ENCODE peak calls at places on chromosomes 3 and 15, in seven cellular contexts. One of them, this sample, is unnamed.

GRCh38 chr15:61327019-61327631 is 98.0 kb upstream of the RORA start:
- DNase-seq in GM12865: peak
- DNase-seq in KBM-7: no peak
- DNase-seq in EL: no peak
- DNase-seq in islet precursor cell: no peak
- DNase-seq in stimulated activated CD4-positive, alpha-beta T cell treated with anti-CD3 and anti-CD28 coated beads, Interleukin-12 subunit alpha, Interleukin-12 subunit beta, amount 100 ng/mL, for 24 hours: no peak
- DNase-seq in OCI-LY7: no peak
- DNase-seq in this sample: no peak

GRCh38 chr3:196991581-196992460 is 23.2 kb upstream of the PIGZ start:
- DNase-seq in GM12865: no peak
- DNase-seq in KBM-7: no peak
- DNase-seq in EL: no peak
- DNase-seq in islet precursor cell: peak
- DNase-seq in stimulated activated CD4-positive, alpha-beta T cell treated with anti-CD3 and anti-CD28 coated beads, Interleukin-12 subunit alpha, Interleukin-12 subunit beta, amount 100 ng/mL, for 24 hours: no peak
- DNase-seq in OCI-LY7: no peak
- DNase-seq in this sample: no peak

GRCh38 chr15:78421241-78421994 is 16.6 kb upstream of the IREB2 start:
- DNase-seq in GM12865: no peak
- DNase-seq in KBM-7: no peak
- DNase-seq in EL: peak
- DNase-seq in islet precursor cell: peak
- DNase-seq in stimulated activated CD4-positive, alpha-beta T cell treated with anti-CD3 and anti-CD28 coated beads, Interleukin-12 subunit alpha, Interleukin-12 subunit beta, amount 100 ng/mL, for 24 hours: no peak
- DNase-seq in OCI-LY7: no peak
- DNase-seq in this sample: no peak

GRCh38 chr3:140395134-140396075 is 282.5 kb upstream of the TRIM42 start:
- DNase-seq in GM12865: no peak
- DNase-seq in KBM-7: no peak
- DNase-seq in EL: no peak
- DNase-seq in islet precursor cell: no peak
- DNase-seq in stimulated activated CD4-positive, alpha-beta T cell treated with anti-CD3 and anti-CD28 coated beads, Interleukin-12 subunit alpha, Interleukin-12 subunit beta, amount 100 ng/mL, for 24 hours: no peak
- DNase-seq in OCI-LY7: no peak
- DNase-seq in this sample: no peak

GRCh38 chr3:46383211-46383945 is 12.6 kb downstream of the CCR5 start:
- DNase-seq in GM12865: no peak
- DNase-seq in KBM-7: no peak
- DNase-seq in EL: no peak
- DNase-seq in islet precursor cell: peak
- DNase-seq in stimulated activated CD4-positive, alpha-beta T cell treated with anti-CD3 and anti-CD28 coated beads, Interleukin-12 subunit alpha, Interleukin-12 subunit beta, amount 100 ng/mL, for 24 hours: no peak
- DNase-seq in OCI-LY7: peak
- DNase-seq in this sample: no peak

GRCh38 chr3:149657796-149658443 is at the start of gene WWTR1:
- DNase-seq in GM12865: peak
- DNase-seq in KBM-7: peak
- DNase-seq in EL: peak
- DNase-seq in islet precursor cell: peak
- DNase-seq in stimulated activated CD4-positive, alpha-beta T cell treated with anti-CD3 and anti-CD28 coated beads, Interleukin-12 subunit alpha, Interleukin-12 subunit beta, amount 100 ng/mL, for 24 hours: no peak
- DNase-seq in OCI-LY7: no peak
- DNase-seq in this sample: peak

GRCh38 chr15:99467861-99468460 is 97.8 kb upstream of the MEF2A start:
- DNase-seq in GM12865: no peak
- DNase-seq in KBM-7: no peak
- DNase-seq in EL: no peak
- DNase-seq in islet precursor cell: peak
- DNase-seq in stimulated activated CD4-positive, alpha-beta T cell treated with anti-CD3 and anti-CD28 coated beads, Interleukin-12 subunit alpha, Interleukin-12 subunit beta, amount 100 ng/mL, for 24 hours: no peak
- DNase-seq in OCI-LY7: no peak
- DNase-seq in this sample: no peak

GRCh38 chr3:24562874-24563273 is 68.2 kb upstream of the THRB start:
- DNase-seq in GM12865: peak
- DNase-seq in KBM-7: no peak
- DNase-seq in EL: no peak
- DNase-seq in islet precursor cell: no peak
- DNase-seq in stimulated activated CD4-positive, alpha-beta T cell treated with anti-CD3 and anti-CD28 coated beads, Interleukin-12 subunit alpha, Interleukin-12 subunit beta, amount 100 ng/mL, for 24 hours: no peak
- DNase-seq in OCI-LY7: no peak
- DNase-seq in this sample: no peak

GRCh38 chr3:121998030-121998580 is 23.9 kb downstream of the ILDR1 start:
- DNase-seq in GM12865: peak
- DNase-seq in KBM-7: peak
- DNase-seq in EL: peak
- DNase-seq in islet precursor cell: no peak
- DNase-seq in stimulated activated CD4-positive, alpha-beta T cell treated with anti-CD3 and anti-CD28 coated beads, Interleukin-12 subunit alpha, Interleukin-12 subunit beta, amount 100 ng/mL, for 24 hours: no peak
- DNase-seq in OCI-LY7: peak
- DNase-seq in this sample: no peak

GRCh38 chr15:46177219-46177618 is 542.4 kb downstream of the SQOR start:
- DNase-seq in GM12865: no peak
- DNase-seq in KBM-7: no peak
- DNase-seq in EL: no peak
- DNase-seq in islet precursor cell: no peak
- DNase-seq in stimulated activated CD4-positive, alpha-beta T cell treated with anti-CD3 and anti-CD28 coated beads, Interleukin-12 subunit alpha, Interleukin-12 subunit beta, amount 100 ng/mL, for 24 hours: no peak
- DNase-seq in OCI-LY7: no peak
- DNase-seq in this sample: no peak

GRCh38 chr3:184742676-184743135 is 30.8 kb upstream of the MAGEF1 start:
- DNase-seq in GM12865: no peak
- DNase-seq in KBM-7: no peak
- DNase-seq in EL: no peak
- DNase-seq in islet precursor cell: peak
- DNase-seq in stimulated activated CD4-positive, alpha-beta T cell treated with anti-CD3 and anti-CD28 coated beads, Interleukin-12 subunit alpha, Interleukin-12 subunit beta, amount 100 ng/mL, for 24 hours: no peak
- DNase-seq in OCI-LY7: no peak
- DNase-seq in this sample: peak

GRCh38 chr3:50549226-50549625 is 18.3 kb downstream of the C3orf18 start:
- DNase-seq in GM12865: no peak
- DNase-seq in KBM-7: no peak
- DNase-seq in EL: no peak
- DNase-seq in islet precursor cell: no peak
- DNase-seq in stimulated activated CD4-positive, alpha-beta T cell treated with anti-CD3 and anti-CD28 coated beads, Interleukin-12 subunit alpha, Interleukin-12 subunit beta, amount 100 ng/mL, for 24 hours: no peak
- DNase-seq in OCI-LY7: no peak
- DNase-seq in this sample: peak

GRCh38 chr3:62567097-62568021 is 194.0 kb upstream of the FEZF2 start:
- DNase-seq in GM12865: no peak
- DNase-seq in KBM-7: no peak
- DNase-seq in EL: peak
- DNase-seq in islet precursor cell: no peak
- DNase-seq in stimulated activated CD4-positive, alpha-beta T cell treated with anti-CD3 and anti-CD28 coated beads, Interleukin-12 subunit alpha, Interleukin-12 subunit beta, amount 100 ng/mL, for 24 hours: no peak
- DNase-seq in OCI-LY7: no peak
- DNase-seq in this sample: peak

GRCh38 chr3:23330568-23330967 is 127.4 kb downstream of the UBE2E2 start:
- DNase-seq in GM12865: no peak
- DNase-seq in KBM-7: no peak
- DNase-seq in EL: no peak
- DNase-seq in islet precursor cell: no peak
- DNase-seq in stimulated activated CD4-positive, alpha-beta T cell treated with anti-CD3 and anti-CD28 coated beads, Interleukin-12 subunit alpha, Interleukin-12 subunit beta, amount 100 ng/mL, for 24 hours: no peak
- DNase-seq in OCI-LY7: no peak
- DNase-seq in this sample: no peak

GRCh38 chr3:191236635-191237034 is 37.6 kb downstream of the OSTN start:
- DNase-seq in GM12865: no peak
- DNase-seq in KBM-7: no peak
- DNase-seq in EL: peak
- DNase-seq in islet precursor cell: no peak
- DNase-seq in stimulated activated CD4-positive, alpha-beta T cell treated with anti-CD3 and anti-CD28 coated beads, Interleukin-12 subunit alpha, Interleukin-12 subunit beta, amount 100 ng/mL, for 24 hours: no peak
- DNase-seq in OCI-LY7: no peak
- DNase-seq in this sample: no peak

GRCh38 chr3:112856537-112856936 is 9.9 kb upstream of the CD200R1L start:
- DNase-seq in GM12865: peak
- DNase-seq in KBM-7: peak
- DNase-seq in EL: no peak
- DNase-seq in islet precursor cell: no peak
- DNase-seq in stimulated activated CD4-positive, alpha-beta T cell treated with anti-CD3 and anti-CD28 coated beads, Interleukin-12 subunit alpha, Interleukin-12 subunit beta, amount 100 ng/mL, for 24 hours: no peak
- DNase-seq in OCI-LY7: peak
- DNase-seq in this sample: no peak

GRCh38 chr3:8663177-8664061 is 18.8 kb upstream of the SSUH2 start:
- DNase-seq in GM12865: peak
- DNase-seq in KBM-7: peak
- DNase-seq in EL: peak
- DNase-seq in islet precursor cell: peak
- DNase-seq in stimulated activated CD4-positive, alpha-beta T cell treated with anti-CD3 and anti-CD28 coated beads, Interleukin-12 subunit alpha, Interleukin-12 subunit beta, amount 100 ng/mL, for 24 hours: no peak
- DNase-seq in OCI-LY7: peak
- DNase-seq in this sample: peak

GRCh38 chr15:92018535-92019239 is 165.2 kb downstream of the SLCO3A1 start:
- DNase-seq in GM12865: no peak
- DNase-seq in KBM-7: no peak
- DNase-seq in EL: no peak
- DNase-seq in islet precursor cell: no peak
- DNase-seq in stimulated activated CD4-positive, alpha-beta T cell treated with anti-CD3 and anti-CD28 coated beads, Interleukin-12 subunit alpha, Interleukin-12 subunit beta, amount 100 ng/mL, for 24 hours: no peak
- DNase-seq in OCI-LY7: no peak
- DNase-seq in this sample: no peak

GRCh38 chr15:85380860-85381535 is 595 bp downstream of the AKAP13 start:
- DNase-seq in GM12865: no peak
- DNase-seq in KBM-7: peak
- DNase-seq in EL: peak
- DNase-seq in islet precursor cell: no peak
- DNase-seq in stimulated activated CD4-positive, alpha-beta T cell treated with anti-CD3 and anti-CD28 coated beads, Interleukin-12 subunit alpha, Interleukin-12 subunit beta, amount 100 ng/mL, for 24 hours: peak
- DNase-seq in OCI-LY7: peak
- DNase-seq in this sample: peak

GRCh38 chr3:190121061-190121765 is 516 bp upstream of the P3H2 start:
- DNase-seq in GM12865: no peak
- DNase-seq in KBM-7: no peak
- DNase-seq in EL: no peak
- DNase-seq in islet precursor cell: no peak
- DNase-seq in stimulated activated CD4-positive, alpha-beta T cell treated with anti-CD3 and anti-CD28 coated beads, Interleukin-12 subunit alpha, Interleukin-12 subunit beta, amount 100 ng/mL, for 24 hours: no peak
- DNase-seq in OCI-LY7: no peak
- DNase-seq in this sample: no peak

GRCh38 chr3:122782804-122783203 is 10.8 kb downstream of the HSPBAP1 start:
- DNase-seq in GM12865: no peak
- DNase-seq in KBM-7: no peak
- DNase-seq in EL: no peak
- DNase-seq in islet precursor cell: no peak
- DNase-seq in stimulated activated CD4-positive, alpha-beta T cell treated with anti-CD3 and anti-CD28 coated beads, Interleukin-12 subunit alpha, Interleukin-12 subunit beta, amount 100 ng/mL, for 24 hours: no peak
- DNase-seq in OCI-LY7: no peak
- DNase-seq in this sample: no peak

GRCh38 chr3:103706671-103707070 is 1271.9 kb downstream of the ZPLD1 start:
- DNase-seq in GM12865: no peak
- DNase-seq in KBM-7: no peak
- DNase-seq in EL: no peak
- DNase-seq in islet precursor cell: no peak
- DNase-seq in stimulated activated CD4-positive, alpha-beta T cell treated with anti-CD3 and anti-CD28 coated beads, Interleukin-12 subunit alpha, Interleukin-12 subunit beta, amount 100 ng/mL, for 24 hours: no peak
- DNase-seq in OCI-LY7: no peak
- DNase-seq in this sample: no peak

GRCh38 chr3:159159546-159159945 is 357.7 kb downstream of the MFSD1 start:
- DNase-seq in GM12865: no peak
- DNase-seq in KBM-7: no peak
- DNase-seq in EL: no peak
- DNase-seq in islet precursor cell: no peak
- DNase-seq in stimulated activated CD4-positive, alpha-beta T cell treated with anti-CD3 and anti-CD28 coated beads, Interleukin-12 subunit alpha, Interleukin-12 subunit beta, amount 100 ng/mL, for 24 hours: no peak
- DNase-seq in OCI-LY7: no peak
- DNase-seq in this sample: no peak

GRCh38 chr15:93974804-93975481 is 256.4 kb upstream of the MCTP2 start:
- DNase-seq in GM12865: no peak
- DNase-seq in KBM-7: peak
- DNase-seq in EL: no peak
- DNase-seq in islet precursor cell: peak
- DNase-seq in stimulated activated CD4-positive, alpha-beta T cell treated with anti-CD3 and anti-CD28 coated beads, Interleukin-12 subunit alpha, Interleukin-12 subunit beta, amount 100 ng/mL, for 24 hours: no peak
- DNase-seq in OCI-LY7: no peak
- DNase-seq in this sample: no peak

GRCh38 chr3:71064976-71065763 is 518.4 kb downstream of the FOXP1 start:
- DNase-seq in GM12865: peak
- DNase-seq in KBM-7: peak
- DNase-seq in EL: peak
- DNase-seq in islet precursor cell: peak
- DNase-seq in stimulated activated CD4-positive, alpha-beta T cell treated with anti-CD3 and anti-CD28 coated beads, Interleukin-12 subunit alpha, Interleukin-12 subunit beta, amount 100 ng/mL, for 24 hours: peak
- DNase-seq in OCI-LY7: peak
- DNase-seq in this sample: peak

GRCh38 chr15:66433726-66434125 is 47.0 kb downstream of the MAP2K1 start:
- DNase-seq in GM12865: no peak
- DNase-seq in KBM-7: no peak
- DNase-seq in EL: no peak
- DNase-seq in islet precursor cell: no peak
- DNase-seq in stimulated activated CD4-positive, alpha-beta T cell treated with anti-CD3 and anti-CD28 coated beads, Interleukin-12 subunit alpha, Interleukin-12 subunit beta, amount 100 ng/mL, for 24 hours: no peak
- DNase-seq in OCI-LY7: no peak
- DNase-seq in this sample: no peak

This sample was measured in head of caudate nucleus.